ENCODE peak calls at places on chromosomes 7 and 10, in five cellular contexts. D is EH, N is left kidney, P is SJCRH30, H is adipocyte. R is an unnamed sample.

GRCh38 chr10:101358706-101359300 is 4.8 kb downstream of the BTRC start:
- DNase-seq in D (peak), N (no peak), P (no peak), H (no peak), R (no peak)

GRCh38 chr10:5617521-5617920 is 48.9 kb downstream of the ASB13 start:
- DNase-seq in D (no peak), N (no peak), P (no peak), H (no peak), R (no peak)

GRCh38 chr7:76063525-76063924 is 15.6 kb downstream of the MDH2 start:
- DNase-seq in D (no peak), N (no peak), P (peak), H (no peak), R (peak)

GRCh38 chr7:15461576-15461975 is 100.2 kb downstream of the AGMO start:
- DNase-seq in D (peak), N (no peak), P (no peak), H (peak), R (no peak)

GRCh38 chr10:71213127-71213616 is 802 bp downstream of the UNC5B start:
- DNase-seq in D (peak), N (peak), P (peak), H (peak), R (peak)

GRCh38 chr7:137900137-137900536 is 53.4 kb upstream of the DGKI start:
- DNase-seq in D (no peak), N (no peak), P (no peak), H (no peak), R (no peak)

GRCh38 chr7:106346678-106347217 is 62.0 kb upstream of the NAMPT start:
- DNase-seq in D (peak), N (no peak), P (no peak), H (peak), R (no peak)

GRCh38 chr7:121634356-121634755 is 238.2 kb upstream of the FAM3C start:
- DNase-seq in D (no peak), N (no peak), P (no peak), H (no peak), R (no peak)

GRCh38 chr10:25758041-25758457 is 176.0 kb upstream of the MYO3A start:
- DNase-seq in D (no peak), N (peak), P (peak), H (peak), R (no peak)

GRCh38 chr10:133608855-133609254 is 17.7 kb downstream of the FRG2B start:
- DNase-seq in D (peak), N (peak), P (no peak), H (peak), R (no peak)

GRCh38 chr7:82430518-82431465 is 12.8 kb downstream of the CACNA2D1 start:
- DNase-seq in D (peak), N (no peak), P (no peak), H (peak), R (no peak)

GRCh38 chr7:37113661-37114355 is 334.9 kb downstream of the ELMO1 start:
- DNase-seq in D (no peak), N (no peak), P (no peak), H (peak), R (no peak)

GRCh38 chr7:90933984-90934383 is 330.2 kb upstream of the FZD1 start:
- DNase-seq in D (no peak), N (no peak), P (no peak), H (no peak), R (no peak)

GRCh38 chr7:15821484-15822122 is 135.1 kb upstream of the MEOX2 start:
- DNase-seq in D (peak), N (no peak), P (no peak), H (peak), R (no peak)

GRCh38 chr7:121337398-121337797 is 8.6 kb downstream of the WNT16 start:
- DNase-seq in D (peak), N (peak), P (peak), H (peak), R (no peak)

GRCh38 chr10:29050081-29050480 is 238.8 kb upstream of the LYZL1 start:
- DNase-seq in D (no peak), N (no peak), P (no peak), H (no peak), R (no peak)

GRCh38 chr10:47403401-47404318 is 19.6 kb upstream of the ZNF488 start:
- DNase-seq in D (peak), N (no peak), P (no peak), H (no peak), R (no peak)

GRCh38 chr10:133336131-133337078 is at the start of gene CALY:
- DNase-seq in D (no peak), N (peak), P (no peak), H (no peak), R (no peak)

GRCh38 chr10:123611243-123611642 is 54.9 kb upstream of the GPR26 start:
- DNase-seq in D (no peak), N (no peak), P (no peak), H (no peak), R (no peak)

GRCh38 chr10:129372168-129372567 is 94.9 kb upstream of the MGMT start:
- DNase-seq in D (no peak), N (peak), P (no peak), H (no peak), R (no peak)

GRCh38 chr7:135714534-135715009 is 13.4 kb downstream of the SLC13A4 start:
- DNase-seq in D (peak), N (peak), P (peak), H (peak), R (no peak)

GRCh38 chr10:98268694-98269386 is 846 bp upstream of the LOXL4 start:
- DNase-seq in D (peak), N (peak), P (peak), H (no peak), R (no peak)

GRCh38 chr10:6689036-6689435 is 109.0 kb upstream of the PRKCQ start:
- DNase-seq in D (no peak), N (no peak), P (no peak), H (no peak), R (no peak)

GRCh38 chr7:124246262-124246863 is 213.5 kb upstream of the TMEM229A start:
- DNase-seq in D (peak), N (no peak), P (no peak), H (no peak), R (no peak)

GRCh38 chr7:104627516-104627915 is 299.1 kb downstream of the LHFPL3 start:
- DNase-seq in D (peak), N (peak), P (peak), H (peak), R (no peak)

GRCh38 chr10:21130683-21131442 is 233.8 kb upstream of the NEBL start:
- DNase-seq in D (no peak), N (no peak), P (no peak), H (no peak), R (no peak)

GRCh38 chr7:65892832-65893231 is 20.0 kb downstream of the VKORC1L1 start:
- DNase-seq in D (no peak), N (no peak), P (no peak), H (peak), R (no peak)

GRCh38 chr7:128303624-128304023 is 40.1 kb downstream of the RBM28 start:
- DNase-seq in D (no peak), N (no peak), P (no peak), H (no peak), R (no peak)

R was measured in ovary.